ENCODE peak calls at places on chromosome 7, in five cellular contexts. J is fibroblast of lung, F is IMR-90, N is colonic mucosa, P is HepG2. V is an unnamed sample.
A peak's percentile ranks its signal among the peaks of the same experiment; 100 is the strongest.

GRCh38 chr7:93043393-93043985 is 74.3 kb downstream of the SAMD9 start:
- DNase-seq in F (peak; percentile 96), J (peak; percentile 93), P (no peak), N (no peak), V (peak; percentile 76)

GRCh38 chr7:8724080-8724718 is 290.8 kb downstream of the NXPH1 start:
- DNase-seq in N (peak; percentile 42), F (no peak), P (peak; percentile 37), J (no peak), V (peak; percentile 88)

GRCh38 chr7:92595281-92595680 is 5.1 kb upstream of the FAM133B start:
- DNase-seq in F (peak; percentile 62), N (no peak), J (peak; percentile 54), P (no peak), V (no peak)

GRCh38 chr7:33050425-33051318 is 11.9 kb downstream of the NT5C3A start:
- DNase-seq in F (peak; percentile 59), P (peak; percentile 41), J (peak; percentile 41), N (peak; percentile 56), V (no peak)

GRCh38 chr7:72925546-72926120 is 738 bp downstream of the POM121 start:
- DNase-seq in F (no peak), P (no peak), N (no peak), J (peak; percentile 6), V (peak; percentile 51)

GRCh38 chr7:111090834-111091233 is at the start of gene LRRN3:
- DNase-seq in F (peak; percentile 61), J (peak; percentile 75), N (no peak), P (no peak), V (peak; percentile 58)

GRCh38 chr7:32500922-32501341 is 5.6 kb downstream of the AVL9 start:
- DNase-seq in F (peak; percentile 62), N (no peak), P (no peak), J (peak; percentile 76), V (no peak)

GRCh38 chr7:148503900-148504487 is 86.6 kb upstream of the C7orf33 start:
- DNase-seq in J (peak; percentile 10), P (no peak), F (peak; percentile 37), N (no peak), V (no peak)

GRCh38 chr7:139092090-139092796 is 17.3 kb downstream of the ZC3HAV1 start:
- DNase-seq in J (no peak), F (no peak), P (no peak), N (no peak), V (peak; percentile 57)

GRCh38 chr7:149558149-149558861 is 60.7 kb upstream of the ZNF746 start:
- DNase-seq in J (peak; percentile 76), N (no peak), P (no peak), F (peak; percentile 76), V (no peak)

GRCh38 chr7:82247814-82248433 is 195.7 kb downstream of the CACNA2D1 start:
- DNase-seq in P (no peak), F (peak; percentile 7), J (peak; percentile 6), N (no peak), V (no peak)

DNA sequence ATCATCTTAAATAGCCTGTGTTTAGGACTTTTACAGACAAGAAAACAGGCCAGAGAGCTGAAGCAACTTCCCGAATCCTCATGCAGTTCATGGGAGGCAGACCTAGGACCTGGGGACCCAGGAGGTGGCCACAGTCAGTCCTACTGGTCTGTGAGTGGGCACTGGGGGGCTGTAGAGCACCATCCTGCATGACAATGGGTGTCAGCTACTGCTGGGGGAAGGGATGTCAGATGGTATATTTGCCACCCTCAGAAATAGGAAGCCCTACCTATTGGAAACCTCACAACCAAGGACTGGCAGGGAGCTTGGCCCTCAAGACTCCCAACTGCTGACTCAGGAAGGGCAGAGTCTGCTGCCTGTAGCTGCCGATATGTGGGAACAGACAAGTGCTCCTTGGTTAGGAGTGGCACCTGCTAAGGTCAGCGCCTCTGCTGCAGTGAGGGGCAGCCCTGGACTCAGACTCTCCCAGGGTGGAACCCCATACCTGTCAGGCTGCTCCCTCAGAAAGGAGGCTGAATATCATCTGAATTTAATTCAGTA is 29.7 kb downstream of the OGDH start:
- DNase-seq in J (no peak), N (no peak), P (no peak), F (no peak), V (peak; percentile 43)
- H3K9ac ChIP-seq in J (no peak overlapping the region), N (no peak overlapping the region), P (no peak overlapping the region), F (no peak overlapping the region), V (no peak overlapping the region)

GRCh38 chr7:107172318-107173032 is 3.7 kb downstream of the HBP1 start:
- DNase-seq in N (no peak), P (no peak), J (no peak), F (no peak), V (no peak)

GRCh38 chr7:107170051-107170661 is 1.4 kb downstream of the HBP1 start:
- DNase-seq in N (no peak), F (no peak), J (no peak), P (no peak), V (no peak)

GRCh38 chr7:107173691-107174406 is 5.0 kb downstream of the HBP1 start:
- DNase-seq in P (no peak), F (no peak), N (no peak), J (no peak), V (no peak)

GRCh38 chr7:107171496-107171895 is 2.7 kb downstream of the HBP1 start:
- DNase-seq in P (no peak), N (no peak), F (no peak), J (no peak), V (no peak)

DNA sequence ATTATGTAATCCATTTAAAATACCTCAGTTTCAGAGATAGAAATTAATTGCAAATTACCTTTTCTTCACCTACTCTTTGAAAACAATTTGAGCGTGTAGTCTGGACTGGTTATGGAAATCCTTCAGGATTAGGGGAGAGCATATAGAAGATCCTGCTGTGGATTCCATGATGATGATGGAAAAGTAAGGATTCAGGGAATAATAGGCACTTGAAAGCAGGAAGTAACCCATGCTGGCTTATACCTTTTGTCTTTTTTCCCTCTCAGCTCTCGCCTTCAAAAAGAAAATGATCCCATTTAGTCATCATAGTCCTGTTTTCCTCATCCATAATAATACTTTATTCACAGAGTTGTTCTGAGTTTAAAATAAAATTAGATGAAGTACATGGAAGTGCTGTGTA is 4.4 kb downstream of the HBP1 start:
- DNase-seq in P (no peak), N (no peak), J (no peak), F (no peak), V (no peak)
- H3K9ac ChIP-seq in P (no peak overlapping the region), N (no peak overlapping the region), J (no peak overlapping the region), F (no peak overlapping the region), V (no peak overlapping the region)

GRCh38 chr7:106545275-106545674 is 115.7 kb downstream of the CCDC71L start:
- DNase-seq in N (no peak), P (no peak), J (no peak), F (no peak), V (no peak)
- H3K9ac ChIP-seq in N (no peak overlapping the region), P (no peak overlapping the region), J (no peak overlapping the region), F (no peak overlapping the region), V (no peak overlapping the region)

GRCh38 chr7:98189559-98189958 is 21.7 kb upstream of the BHLHA15 start:
- DNase-seq in P (no peak), J (no peak), N (peak; percentile 3), F (no peak), V (no peak)
- H3K9ac ChIP-seq in P (no peak overlapping the region), J (no peak overlapping the region), N (no peak overlapping the region), F (no peak overlapping the region), V (no peak overlapping the region)

DNA sequence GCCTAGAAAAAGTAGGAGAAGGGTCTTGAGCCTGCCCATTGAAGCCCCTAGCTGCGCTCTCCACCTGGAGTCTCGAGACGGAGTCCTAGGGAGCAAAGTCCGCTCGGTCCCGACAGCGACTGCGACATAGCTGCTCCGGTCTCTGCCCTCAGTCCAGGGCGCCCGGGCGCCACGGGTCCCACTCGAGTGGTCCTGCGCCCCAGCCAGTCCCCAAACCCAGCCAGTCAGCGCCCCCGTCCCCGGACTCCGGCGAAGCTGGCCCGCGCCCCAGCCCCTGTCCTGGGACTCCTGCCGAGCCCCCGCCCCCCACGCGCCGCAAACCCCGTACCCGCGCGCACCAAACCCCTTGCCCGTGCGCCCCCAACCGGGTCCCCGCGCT is 480 bp downstream of the TNS3 start:
- DNase-seq in F (no peak), N (peak; percentile 80), J (no peak), P (no peak), V (peak; percentile 77)
- H3K9ac ChIP-seq in F (peak overlapping the region; percentile 96), N (peak overlapping the region; percentile 95), J (peak overlapping the region; percentile 97), P (peak overlapping the region; percentile 92), V (peak overlapping the region; percentile 64)

GRCh38 chr7:74583630-74584029 is 73.9 kb upstream of the GTF2I start:
- DNase-seq in N (no peak), J (no peak), F (no peak), P (no peak), V (peak; percentile 51)

GRCh38 chr7:74584160-74584954 is 73.2 kb upstream of the GTF2I start:
- DNase-seq in P (peak; percentile 81), N (peak; percentile 42), J (no peak), F (no peak), V (peak; percentile 73)

GRCh38 chr7:74585844-74586243 is 71.7 kb upstream of the GTF2I start:
- DNase-seq in N (no peak), F (no peak), P (no peak), J (no peak), V (no peak)

GRCh38 chr7:74587435-74588126 is 69.9 kb upstream of the GTF2I start:
- DNase-seq in J (peak; percentile 91), P (no peak), N (peak; percentile 89), F (peak; percentile 89), V (peak; percentile 89)

DNA sequence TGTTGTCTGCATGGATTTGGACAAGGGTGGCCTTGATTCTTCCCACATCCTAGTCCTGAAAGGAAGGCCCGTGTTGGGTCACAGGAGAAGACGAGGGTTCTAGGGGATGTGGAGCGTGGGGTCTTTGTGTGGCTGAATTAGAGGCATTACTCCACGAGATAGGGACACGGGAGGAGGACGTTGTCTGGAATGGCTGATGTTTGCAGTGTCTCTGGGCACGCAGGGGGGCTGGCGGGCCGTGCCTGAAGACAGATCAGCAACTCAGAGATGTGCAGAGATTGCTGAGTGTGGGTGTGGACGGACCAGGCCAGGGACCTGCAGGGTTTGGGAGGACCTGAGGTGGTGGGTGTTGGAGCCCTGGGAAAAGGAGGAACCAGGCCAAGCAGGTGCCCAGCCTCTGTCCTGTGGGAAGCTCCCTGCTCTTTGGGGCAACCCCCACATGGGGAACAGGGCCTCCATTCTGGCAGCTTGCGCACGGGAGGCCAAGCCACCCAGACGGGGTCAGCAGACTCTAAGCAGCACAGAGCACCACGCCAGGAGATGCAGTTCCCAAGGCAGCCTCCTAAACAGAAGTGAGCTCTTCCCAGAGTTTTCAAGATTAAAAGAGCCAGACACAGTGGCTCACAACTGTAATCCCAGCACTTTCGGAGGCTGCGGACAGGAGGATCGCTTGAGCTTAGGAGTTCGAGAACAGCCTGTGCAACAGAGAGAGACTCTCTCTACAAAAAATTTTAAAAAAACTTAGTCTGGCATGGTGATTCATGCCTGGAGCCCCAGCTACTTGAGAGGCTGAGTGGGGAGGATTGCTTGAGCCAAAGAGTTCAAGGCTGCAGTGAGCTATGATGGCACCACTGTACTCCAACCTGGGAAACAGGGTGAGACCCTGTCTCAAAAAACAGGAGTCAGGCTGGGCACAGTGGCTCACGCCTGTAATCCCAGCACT is 71.0 kb upstream of the GTF2I start:
- DNase-seq in J (peak; percentile 20), P (no peak), F (no peak), N (no peak), V (no peak)
- H3K9ac ChIP-seq in J (no peak overlapping the region), P (no peak overlapping the region), F (no peak overlapping the region), N (no peak overlapping the region), V (no peak overlapping the region)

DNA sequence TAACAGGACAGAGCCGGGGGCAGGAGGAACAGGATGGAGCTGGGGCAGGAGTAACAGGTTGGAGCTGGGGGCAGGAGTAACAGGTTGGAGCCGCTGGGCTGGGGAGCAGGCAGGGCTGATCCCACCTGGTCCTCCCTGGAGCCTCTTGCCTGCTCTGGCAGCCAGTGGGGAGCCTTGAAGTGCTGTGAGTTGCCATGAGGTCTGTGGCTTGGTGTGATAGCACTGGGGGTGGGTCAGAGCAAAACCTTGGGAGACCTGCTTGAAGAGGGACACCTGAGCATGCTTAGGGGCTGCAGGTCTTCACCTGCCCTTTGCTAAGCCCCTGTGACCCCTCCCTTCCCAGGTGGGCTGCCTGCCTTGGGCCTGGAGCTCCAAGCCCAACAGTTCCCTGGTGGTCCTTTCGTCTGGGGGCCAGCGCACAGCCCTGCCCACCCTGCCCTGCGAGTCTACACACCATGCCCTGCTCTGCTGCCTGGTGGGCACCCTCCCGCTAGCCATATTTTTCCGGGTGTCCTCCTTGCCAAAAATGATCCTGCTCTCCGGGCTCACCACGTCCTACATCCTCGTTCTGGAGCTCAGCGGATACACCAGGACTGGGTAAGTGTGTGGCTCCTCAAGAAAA is 111.6 kb downstream of the ADCY1 start:
- DNase-seq in F (no peak), N (peak; percentile 9), P (no peak), J (no peak), V (peak; percentile 18)
- H3K9ac ChIP-seq in F (no peak overlapping the region), N (no peak overlapping the region), P (no peak overlapping the region), J (no peak overlapping the region), V (no peak overlapping the region)

V was measured in endodermal cell.